ENCODE peak calls at places on chromosomes 4 and X, in six cellular contexts. R is NCI-H1092, E is brain microvascular endothelial cell, P is iris pigment epithelial cell, D is caudate nucleus, F is AG04449. I is an unnamed sample.

GRCh38 chrX:96410927-96411326 is 273.7 kb upstream of the DIAPH2 start:
- DNase-seq in R (no peak), E (no peak), P (no peak), D (no peak), F (no peak), I (no peak)

GRCh38 chr4:140374130-140374477 is 658 bp downstream of the SCOC start:
- DNase-seq in R (no peak), E (no peak), P (no peak), D (no peak), F (no peak), I (no peak)

GRCh38 chr4:176443117-176443516 is 123.4 kb downstream of the SPCS3 start:
- DNase-seq in R (no peak), E (peak), P (peak), D (no peak), F (peak), I (peak)

GRCh38 chr4:103099691-103100392 is at the start of gene BDH2:
- DNase-seq in R (peak), E (peak), P (peak), D (no peak), F (peak), I (peak)

GRCh38 chrX:149074429-149074828 is 430.7 kb downstream of the IDS start:
- DNase-seq in R (no peak), E (peak), P (no peak), D (no peak), F (no peak), I (peak)

GRCh38 chrX:103464071-103464773 is 55.1 kb downstream of the RAB40A start:
- DNase-seq in R (no peak), E (peak), P (peak), D (no peak), F (no peak), I (peak)

GRCh38 chr4:177441061-177441802 is 1.0 kb downstream of the AGA start:
- DNase-seq in R (peak), E (no peak), P (peak), D (no peak), F (no peak), I (peak)

GRCh38 chr4:5370286-5370685 is 319.0 kb downstream of the STK32B start:
- DNase-seq in R (no peak), E (peak), P (peak), D (no peak), F (peak), I (peak)

GRCh38 chr4:17447056-17447455 is 64.8 kb downstream of the QDPR start:
- DNase-seq in R (no peak), E (peak), P (peak), D (no peak), F (peak), I (peak)

I was measured in choroid plexus epithelial cell.